ENCODE peak calls at places on chromosomes 11 and 22, in ten cellular contexts. H is Peyer's patch, X is neural progenitor cell, W is neuronal stem cell, N is tibial artery, F is thoracic aorta, I is RWPE2, E is mesenchymal stem cell, D is Karpas-422, V is psoas muscle. T is an unnamed sample. For H3K36me3, the result is how much of the 10 kb centered on the place peaks cover.

GRCh38 chr11:69674267-69674885 is 777 bp downstream of the LTO1 start:
- DNase-seq in H (no peak), X (peak), W (no peak), N (no peak), F (no peak), I (no peak), E (peak), D (peak), V (peak), T (no peak)

GRCh38 chr11:28232649-28233048 is 124.5 kb downstream of the METTL15 start:
- DNase-seq in H (no peak), X (no peak), W (no peak), N (no peak), F (no peak), I (no peak), E (no peak), D (no peak), V (no peak), T (no peak)

GRCh38 chr11:57480409-57481137 is 20.2 kb downstream of the RTN4RL2 start:
- DNase-seq in H (peak), X (peak), W (no peak), N (peak), F (no peak), I (no peak), E (peak), D (peak), V (peak), T (no peak)

GRCh38 chr11:79174045-79175008 is 266.5 kb downstream of the TENM4 start:
- DNase-seq in H (no peak), X (peak), W (no peak), N (no peak), F (no peak), I (no peak), E (peak), D (no peak), V (no peak), T (peak)

GRCh38 chr22:17949926-17950473 is 74.4 kb downstream of the MICAL3 start:
- DNase-seq in H (no peak), X (no peak), W (no peak), N (no peak), F (no peak), I (no peak), E (no peak), D (no peak), V (no peak), T (no peak)

GRCh38 chr22:38860291-38861169 is 11.5 kb downstream of the CBX6 start:
- DNase-seq in H (peak), X (peak), W (no peak), N (peak), F (no peak), I (no peak), E (no peak), D (peak), V (peak), T (no peak)

GRCh38 chr11:26649884-26650283 is 72.0 kb downstream of the SLC5A12 start:
- DNase-seq in H (no peak), X (peak), W (peak), N (no peak), F (no peak), I (no peak), E (peak), D (peak), V (no peak), T (peak)

GRCh38 chr11:80960331-80961095 is 1519.7 kb upstream of the TENM4 start:
- DNase-seq in H (no peak), X (no peak), W (no peak), N (no peak), F (no peak), I (no peak), E (no peak), D (no peak), V (no peak), T (no peak)

GRCh38 chr11:119894916-119895315 is 165.9 kb upstream of the NECTIN1 start:
- DNase-seq in H (no peak), X (no peak), W (no peak), N (no peak), F (no peak), I (no peak), E (no peak), D (no peak), V (no peak), T (no peak)

GRCh38 chr11:70483077-70483861 is 84.9 kb downstream of the CTTN start:
- DNase-seq in H (peak), X (no peak), W (no peak), N (no peak), F (no peak), I (no peak), E (peak), D (peak), V (no peak), T (no peak)

GRCh38 chr11:121024989-121025388 is 1.1 kb downstream of the TBCEL start:
- DNase-seq in H (no peak), X (no peak), W (no peak), N (no peak), F (no peak), I (no peak), E (peak), D (no peak), V (no peak), T (no peak)

GRCh38 chr11:72123117-72123653 is 10.7 kb upstream of the ANAPC15 start:
- DNase-seq in H (no peak), X (no peak), W (no peak), N (no peak), F (no peak), I (no peak), E (no peak), D (no peak), V (no peak), T (no peak)

GRCh38 chr22:43396934-43397457 is 14.8 kb upstream of the MPPED1 start:
- DNase-seq in H (no peak), X (no peak), W (no peak), N (no peak), F (no peak), I (no peak), E (no peak), D (no peak), V (no peak), T (no peak)

GRCh38 chr22:37846433-37846832 is 2.3 kb upstream of the ANKRD54 start:
- DNase-seq in H (no peak), X (no peak), W (no peak), N (no peak), F (no peak), I (no peak), E (no peak), D (no peak), V (no peak), T (no peak)

GRCh38 chr22:42365942-42366660 is 66.1 kb downstream of the NFAM1 start:
- DNase-seq in H (no peak), X (no peak), W (no peak), N (no peak), F (no peak), I (no peak), E (no peak), D (no peak), V (no peak), T (no peak)

GRCh38 chr11:45285931-45286632 is at the start of gene SYT13:
- DNase-seq in H (peak), X (peak), W (peak), N (no peak), F (no peak), I (no peak), E (no peak), D (no peak), V (no peak), T (peak)

DNA sequence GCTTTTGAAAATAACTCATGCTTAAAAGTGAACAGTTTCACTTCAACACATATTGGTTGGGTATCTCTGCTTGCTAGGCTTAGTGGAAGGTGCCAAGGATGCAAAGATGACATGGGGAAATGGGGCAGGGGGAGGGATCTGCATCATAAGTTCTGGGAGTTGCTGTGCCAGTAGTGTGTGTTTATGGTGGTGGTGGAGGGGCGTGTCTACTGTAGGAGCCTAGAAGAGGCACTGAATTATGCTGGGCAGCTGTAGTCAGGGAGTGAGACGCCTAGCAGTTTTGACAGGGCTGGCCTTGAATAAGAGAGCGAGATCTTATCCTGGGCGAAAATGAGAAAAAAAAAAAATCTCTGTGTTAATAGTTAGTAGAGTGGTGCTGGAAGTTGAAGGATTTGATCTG is 3.0 kb downstream of the ELMOD1 start:
- DNase-seq in H (no peak), X (peak), W (no peak), N (no peak), F (no peak), I (no peak), E (no peak), D (peak), V (no peak), T (no peak)
- H3K27ac ChIP-seq in H (no peak), X (no peak), W (no peak), N (no peak), F (no peak), I (no peak), E (no peak), D (no peak), V (no peak), T (no peak)

GRCh38 chr11:18491924-18492323 is 34.8 kb downstream of the TSG101 start:
- DNase-seq in H (no peak), X (no peak), W (no peak), N (no peak), F (no peak), I (no peak), E (no peak), D (no peak), V (no peak), T (no peak)

GRCh38 chr11:18492888-18493287 is 33.9 kb downstream of the TSG101 start:
- DNase-seq in H (no peak), X (no peak), W (no peak), N (no peak), F (no peak), I (no peak), E (no peak), D (peak), V (no peak), T (no peak)

GRCh38 chr11:18495703-18496102 is 31.0 kb downstream of the TSG101 start:
- DNase-seq in H (no peak), X (no peak), W (no peak), N (no peak), F (no peak), I (no peak), E (no peak), D (no peak), V (no peak), T (no peak)

GRCh38 chr11:18495268-18495667 is 31.5 kb downstream of the TSG101 start:
- DNase-seq in H (no peak), X (no peak), W (no peak), N (no peak), F (no peak), I (no peak), E (no peak), D (peak), V (no peak), T (no peak)

DNA sequence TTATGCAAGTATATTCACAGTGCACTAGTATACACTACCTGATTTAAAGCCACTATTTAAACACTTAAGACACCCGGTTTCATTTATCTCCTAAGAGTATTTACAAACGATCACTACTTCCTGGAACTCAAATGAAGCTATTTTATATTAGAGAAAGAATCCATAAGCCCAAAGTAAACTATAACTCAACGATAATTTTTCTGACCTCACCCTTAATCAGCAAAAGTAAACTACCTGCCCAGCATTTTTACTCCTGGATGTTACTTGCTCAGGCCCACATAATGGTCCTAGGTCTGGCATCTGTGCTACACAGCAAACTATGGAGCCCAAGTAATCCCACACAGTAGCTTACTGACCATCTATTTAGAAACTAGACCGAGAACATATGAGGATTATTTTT is 33.4 kb downstream of the TSG101 start:
- DNase-seq in H (no peak), X (no peak), W (no peak), N (no peak), F (no peak), I (no peak), E (no peak), D (no peak), V (no peak), T (no peak)
- H3K36me3 ChIP-seq in H (under half), X (under half), W (under half), N (half or more), F (under half), I (half or more), E (half or more), D (under half), V (half or more), T (under half)

GRCh38 chr11:83866655-83867054 is 580.5 kb upstream of the CCDC90B start:
- DNase-seq in H (no peak), X (no peak), W (no peak), N (no peak), F (no peak), I (no peak), E (no peak), D (no peak), V (no peak), T (no peak)

GRCh38 chr11:83863272-83863671 is 577.1 kb upstream of the CCDC90B start:
- DNase-seq in H (no peak), X (no peak), W (no peak), N (no peak), F (no peak), I (no peak), E (no peak), D (no peak), V (no peak), T (no peak)

GRCh38 chr11:83864412-83865057 is 578.4 kb upstream of the CCDC90B start:
- DNase-seq in H (no peak), X (no peak), W (no peak), N (no peak), F (no peak), I (no peak), E (peak), D (no peak), V (no peak), T (no peak)

GRCh38 chr11:83862691-83863090 is 576.5 kb upstream of the CCDC90B start:
- DNase-seq in H (no peak), X (no peak), W (no peak), N (no peak), F (no peak), I (no peak), E (no peak), D (no peak), V (no peak), T (no peak)

GRCh38 chr11:83865636-83866461 is 579.7 kb upstream of the CCDC90B start:
- DNase-seq in H (no peak), X (no peak), W (no peak), N (no peak), F (no peak), I (no peak), E (peak), D (no peak), V (no peak), T (no peak)
- H3K4me3 ChIP-seq in H (no peak), X (no peak), W (no peak), N (no peak), F (no peak), I (no peak), E (no peak), D (no peak), V (no peak), T (no peak)

GRCh38 chr11:76443254-76443935 is 1.4 kb upstream of the EMSY start:
- DNase-seq in H (no peak), X (no peak), W (no peak), N (no peak), F (no peak), I (no peak), E (peak), D (no peak), V (no peak), T (no peak)
- H3K27ac ChIP-seq in H (no peak), X (no peak), W (no peak), N (peak), F (no peak), I (peak), E (no peak), D (peak), V (peak), T (no peak)

GRCh38 chr11:118596226-118596625 is 11.2 kb upstream of the PHLDB1 start:
- DNase-seq in H (no peak), X (no peak), W (no peak), N (no peak), F (no peak), I (no peak), E (peak), D (no peak), V (no peak), T (no peak)

GRCh38 chr11:118587952-118588351 is 15.7 kb downstream of the ARCN1 start:
- DNase-seq in H (no peak), X (no peak), W (no peak), N (no peak), F (no peak), I (no peak), E (no peak), D (no peak), V (no peak), T (no peak)

GRCh38 chr11:118597556-118597955 is 9.9 kb upstream of the PHLDB1 start:
- DNase-seq in H (no peak), X (no peak), W (no peak), N (no peak), F (no peak), I (no peak), E (no peak), D (no peak), V (no peak), T (no peak)

GRCh38 chr11:118592616-118593367 is 14.6 kb upstream of the PHLDB1 start:
- DNase-seq in H (no peak), X (no peak), W (no peak), N (no peak), F (no peak), I (no peak), E (peak), D (no peak), V (no peak), T (no peak)
- H3K36me3 ChIP-seq in H (under half), X (under half), W (under half), N (half or more), F (under half), I (half or more), E (half or more), D (under half), V (half or more), T (under half)

GRCh38 chr11:116867619-116868018 is 30.2 kb upstream of the APOA1 start:
- DNase-seq in H (no peak), X (no peak), W (no peak), N (no peak), F (no peak), I (no peak), E (no peak), D (no peak), V (no peak), T (no peak)

GRCh38 chr11:116870054-116870453 is 32.6 kb upstream of the APOA1 start:
- DNase-seq in H (no peak), X (no peak), W (no peak), N (no peak), F (no peak), I (no peak), E (no peak), D (no peak), V (no peak), T (no peak)

GRCh38 chr11:116869610-116870009 is 32.2 kb upstream of the APOA1 start:
- DNase-seq in H (no peak), X (peak), W (no peak), N (no peak), F (no peak), I (no peak), E (no peak), D (no peak), V (no peak), T (no peak)

GRCh38 chr11:116866774-116867455 is 29.5 kb upstream of the APOA1 start:
- DNase-seq in H (no peak), X (no peak), W (no peak), N (no peak), F (no peak), I (no peak), E (no peak), D (no peak), V (no peak), T (no peak)

GRCh38 chr11:116868066-116868465 is 30.6 kb upstream of the APOA1 start:
- DNase-seq in H (no peak), X (no peak), W (no peak), N (no peak), F (no peak), I (no peak), E (no peak), D (no peak), V (no peak), T (no peak)
- H3K4me3 ChIP-seq in H (no peak), X (no peak), W (no peak), N (no peak), F (no peak), I (no peak), E (no peak), D (no peak), V (no peak), T (no peak)

GRCh38 chr11:65855927-65856363 is 2.0 kb downstream of the CFL1 start:
- DNase-seq in H (peak), X (peak), W (no peak), N (peak), F (no peak), I (no peak), E (no peak), D (peak), V (no peak), T (no peak)

GRCh38 chr11:65853249-65853979 is 4.6 kb downstream of the CFL1 start:
- DNase-seq in H (peak), X (peak), W (no peak), N (peak), F (no peak), I (no peak), E (no peak), D (peak), V (no peak), T (no peak)

GRCh38 chr11:65856689-65857499 is 1.1 kb downstream of the CFL1 start:
- DNase-seq in H (peak), X (peak), W (peak), N (peak), F (no peak), I (peak), E (peak), D (peak), V (peak), T (no peak)

GRCh38 chr11:65854161-65854592 is 3.8 kb downstream of the CFL1 start:
- DNase-seq in H (peak), X (peak), W (no peak), N (peak), F (no peak), I (peak), E (no peak), D (peak), V (no peak), T (no peak)

GRCh38 chr11:65854871-65855837 is 2.8 kb downstream of the CFL1 start:
- DNase-seq in H (no peak), X (no peak), W (no peak), N (peak), F (no peak), I (peak), E (no peak), D (peak), V (no peak), T (no peak)
- H3K27ac ChIP-seq in H (no peak), X (no peak), W (no peak), N (no peak), F (no peak), I (no peak), E (no peak), D (no peak), V (no peak), T (no peak)

GRCh38 chr11:61115498-61116224 is 13.4 kb downstream of the CD5 start:
- DNase-seq in H (no peak), X (no peak), W (no peak), N (no peak), F (no peak), I (peak), E (no peak), D (no peak), V (no peak), T (no peak)
- H3K36me3 ChIP-seq in H (under half), X (under half), W (under half), N (under half), F (under half), I (under half), E (under half), D (under half), V (under half), T (under half)

GRCh38 chr11:1485504-1485885 is 1.1 kb downstream of the MOB2 start:
- DNase-seq in H (peak), X (no peak), W (no peak), N (peak), F (no peak), I (no peak), E (no peak), D (no peak), V (peak), T (no peak)

GRCh38 chr11:1484716-1485503 is 1.7 kb downstream of the MOB2 start:
- DNase-seq in H (peak), X (no peak), W (no peak), N (peak), F (no peak), I (no peak), E (no peak), D (no peak), V (peak), T (no peak)

GRCh38 chr11:1487851-1488574 is 1.4 kb upstream of the MOB2 start:
- DNase-seq in H (peak), X (no peak), W (no peak), N (peak), F (no peak), I (no peak), E (no peak), D (no peak), V (peak), T (no peak)

GRCh38 chr11:1487091-1487850 is 692 bp upstream of the MOB2 start:
- DNase-seq in H (peak), X (no peak), W (no peak), N (no peak), F (no peak), I (peak), E (no peak), D (no peak), V (peak), T (no peak)

GRCh38 chr11:1486054-1486825 is at the start of gene MOB2:
- DNase-seq in H (peak), X (no peak), W (no peak), N (peak), F (no peak), I (no peak), E (no peak), D (no peak), V (peak), T (no peak)
- H3K4me3 ChIP-seq in H (peak), X (no peak), W (no peak), N (peak), F (peak), I (no peak), E (peak), D (no peak), V (peak), T (no peak)